ENCODE peak calls at places on chromosome 4, in eight cellular contexts. S is ovary, V is IMR-90, H is K562, L is A549, M is HCT116, D is right lobe of liver, Y is stomach. I is an unnamed sample.

GRCh38 chr4:138199568-138200235 is 42.4 kb downstream of the SLC7A11 start:
- DNase-seq in S (no peak), V (peak), H (no peak), L (peak), M (peak), D (no peak), Y (peak), I (no peak)

GRCh38 chr4:27397886-27398285 is 537.2 kb downstream of the STIM2 start:
- DNase-seq in S (no peak), V (peak), H (no peak), L (no peak), M (no peak), D (no peak), Y (no peak), I (no peak)

GRCh38 chr4:55184600-55185523 is 59.5 kb upstream of the KDR start:
- DNase-seq in S (peak), V (peak), H (peak), L (peak), M (peak), D (no peak), Y (peak), I (peak)

GRCh38 chr4:14022428-14022827 is 394.9 kb upstream of the BOD1L1 start:
- DNase-seq in S (no peak), V (peak), H (no peak), L (peak), M (no peak), D (no peak), Y (no peak), I (no peak)

GRCh38 chr4:87073187-87073569 is 138.4 kb downstream of the AFF1 start:
- DNase-seq in S (no peak), V (no peak), H (no peak), L (no peak), M (no peak), D (no peak), Y (no peak), I (no peak)

GRCh38 chr4:86675548-86675947 is 81.4 kb downstream of the PTPN13 start:
- DNase-seq in S (no peak), V (no peak), H (no peak), L (no peak), M (no peak), D (no peak), Y (no peak), I (no peak)

GRCh38 chr4:142719854-142720541 is 126.1 kb downstream of the INPP4B start:
- DNase-seq in S (no peak), V (peak), H (peak), L (peak), M (peak), D (no peak), Y (no peak), I (no peak)

GRCh38 chr4:8215001-8215427 is 15.9 kb downstream of the SH3TC1 start:
- DNase-seq in S (no peak), V (peak), H (no peak), L (no peak), M (no peak), D (peak), Y (peak), I (no peak)

GRCh38 chr4:126269106-126269505 is 954.4 kb downstream of the FAT4 start:
- DNase-seq in S (no peak), V (peak), H (no peak), L (no peak), M (no peak), D (no peak), Y (no peak), I (no peak)

GRCh38 chr4:56656346-56656643 is 24.8 kb downstream of the HOPX start:
- DNase-seq in S (peak), V (no peak), H (no peak), L (no peak), M (no peak), D (no peak), Y (peak), I (peak)

GRCh38 chr4:123776267-123776666 is 379.7 kb downstream of the SPRY1 start:
- DNase-seq in S (no peak), V (no peak), H (no peak), L (no peak), M (no peak), D (no peak), Y (no peak), I (no peak)

GRCh38 chr4:185577592-185577940 is 42.3 kb upstream of the PDLIM3 start:
- DNase-seq in S (no peak), V (no peak), H (no peak), L (no peak), M (no peak), D (no peak), Y (no peak), I (no peak)
- H3K27ac ChIP-seq in S (no peak), V (no peak), H (no peak), L (no peak), M (no peak), D (no peak), Y (peak), I (no peak)

DNA sequence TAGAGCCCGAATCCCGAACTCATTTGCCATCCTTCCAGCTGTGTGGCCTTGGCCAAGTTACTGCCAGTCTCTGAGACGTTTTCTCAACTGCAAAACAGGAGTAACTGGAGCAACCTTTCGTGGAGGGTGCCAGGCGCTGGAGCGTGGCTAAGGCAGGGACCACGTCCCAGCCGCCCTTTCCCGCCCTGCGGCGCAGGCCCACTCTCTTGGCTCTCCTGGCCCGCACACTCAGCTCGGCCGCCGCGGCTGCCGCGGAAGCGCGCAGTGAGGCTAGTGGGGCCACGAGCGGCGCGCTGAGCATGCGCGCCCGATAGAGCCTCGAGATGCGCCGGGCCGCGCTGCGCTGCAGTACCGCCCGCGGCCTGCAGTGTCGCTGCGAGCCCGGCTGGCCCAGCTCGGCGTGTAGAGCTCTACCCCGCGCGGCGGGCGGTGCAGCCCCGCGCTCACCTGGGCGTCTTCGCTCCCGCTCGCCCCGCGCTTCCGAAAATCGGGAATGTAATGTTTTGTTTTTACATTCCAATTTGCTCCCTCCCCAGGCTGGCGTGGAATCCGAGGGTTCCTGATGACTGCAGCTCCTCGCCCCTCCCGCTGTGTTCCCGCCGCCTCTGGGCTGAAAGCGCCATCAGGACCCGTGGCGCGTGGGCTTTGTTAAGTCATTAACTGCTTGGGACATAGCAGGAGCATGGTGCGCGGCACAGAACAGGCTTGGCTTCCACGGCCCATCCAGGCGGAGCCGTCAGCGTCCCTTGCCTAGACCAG is 4.0 kb upstream of the ZNF518B start:
- DNase-seq in S (peak), V (peak), H (peak), L (peak), M (no peak), D (no peak), Y (peak), I (peak)
- TF ChIP-seq POLR2A in S (no peak), V (no peak), H (peak), L (no peak), M (no peak), D (no peak), Y (no peak), I (no peak)

DNA sequence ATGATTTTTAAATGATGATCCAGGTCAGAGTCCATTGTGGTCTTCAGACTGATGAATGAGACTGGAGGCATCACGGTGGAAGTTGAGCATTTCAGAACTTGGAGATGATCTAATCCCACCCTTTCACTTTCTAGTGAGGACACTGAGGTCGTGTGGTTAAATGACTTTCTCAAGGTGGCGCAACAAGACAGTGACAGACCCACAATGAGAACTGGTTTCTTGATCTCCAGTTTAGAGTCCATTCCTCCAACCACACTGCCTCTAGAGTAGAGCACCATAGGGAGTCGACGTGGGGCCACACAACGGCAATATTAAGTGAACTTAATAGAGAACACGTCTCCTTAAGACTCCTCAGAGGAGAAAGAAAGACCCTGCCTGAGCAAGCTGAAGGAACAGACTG is 381.0 kb downstream of the UNC5C start:
- DNase-seq in S (no peak), V (no peak), H (peak), L (no peak), M (no peak), D (no peak), Y (no peak), I (no peak)
- H3K27ac ChIP-seq in S (no peak), V (no peak), H (no peak), L (no peak), M (no peak), D (no peak), Y (no peak), I (no peak)

GRCh38 chr4:36198861-36199260 is 45.5 kb downstream of the ARAP2 start:
- DNase-seq in S (no peak), V (no peak), H (no peak), L (no peak), M (no peak), D (no peak), Y (no peak), I (no peak)

GRCh38 chr4:36197501-36197900 is 46.8 kb downstream of the ARAP2 start:
- DNase-seq in S (no peak), V (no peak), H (no peak), L (no peak), M (no peak), D (no peak), Y (no peak), I (no peak)

GRCh38 chr4:36192922-36193321 is 51.4 kb downstream of the ARAP2 start:
- DNase-seq in S (no peak), V (no peak), H (no peak), L (no peak), M (no peak), D (no peak), Y (no peak), I (no peak)

GRCh38 chr4:36198068-36198808 is 46.1 kb downstream of the ARAP2 start:
- DNase-seq in S (no peak), V (no peak), H (no peak), L (no peak), M (no peak), D (no peak), Y (no peak), I (no peak)

DNA sequence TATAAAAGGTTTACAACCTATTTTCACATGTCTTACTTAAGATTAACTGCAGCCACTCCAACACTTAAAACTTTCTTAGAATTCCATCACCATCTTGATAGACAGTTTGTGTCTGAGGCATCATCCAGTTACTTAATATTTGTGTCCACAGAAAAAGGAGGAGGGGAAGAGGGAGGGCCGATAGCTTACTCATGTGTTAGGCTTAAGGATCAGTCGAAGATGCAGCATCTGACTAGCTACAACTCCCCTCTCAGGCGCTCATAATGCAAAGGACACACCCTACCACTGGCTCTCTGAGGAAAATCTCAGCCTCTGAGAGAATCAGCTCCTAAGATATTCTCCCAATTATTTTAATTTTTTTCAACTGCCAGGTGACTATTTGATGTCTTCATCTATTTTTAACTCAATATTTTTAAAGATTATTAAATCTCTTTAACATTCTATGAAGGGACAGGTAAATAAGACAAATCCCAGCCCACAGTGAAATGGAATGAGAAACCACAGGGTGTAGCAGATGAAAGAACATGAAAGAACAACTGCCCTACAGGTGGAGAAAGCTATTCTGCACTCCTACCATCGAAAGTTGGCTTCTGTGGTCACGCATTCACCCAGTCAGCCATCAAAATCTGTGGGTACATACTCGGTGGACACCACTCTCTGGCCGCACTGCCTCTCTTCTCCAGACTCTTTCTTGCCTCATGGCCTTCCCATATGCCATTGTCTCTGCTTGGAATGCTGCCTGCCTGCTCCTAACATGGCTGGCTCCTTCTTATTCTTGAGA is 48.0 kb downstream of the ARAP2 start:
- DNase-seq in S (no peak), V (no peak), H (no peak), L (no peak), M (no peak), D (no peak), Y (no peak), I (no peak)
- TF ChIP-seq POLR2A in S (no peak), V (no peak), H (no peak), L (no peak), M (no peak), D (no peak), Y (no peak), I (no peak)

DNA sequence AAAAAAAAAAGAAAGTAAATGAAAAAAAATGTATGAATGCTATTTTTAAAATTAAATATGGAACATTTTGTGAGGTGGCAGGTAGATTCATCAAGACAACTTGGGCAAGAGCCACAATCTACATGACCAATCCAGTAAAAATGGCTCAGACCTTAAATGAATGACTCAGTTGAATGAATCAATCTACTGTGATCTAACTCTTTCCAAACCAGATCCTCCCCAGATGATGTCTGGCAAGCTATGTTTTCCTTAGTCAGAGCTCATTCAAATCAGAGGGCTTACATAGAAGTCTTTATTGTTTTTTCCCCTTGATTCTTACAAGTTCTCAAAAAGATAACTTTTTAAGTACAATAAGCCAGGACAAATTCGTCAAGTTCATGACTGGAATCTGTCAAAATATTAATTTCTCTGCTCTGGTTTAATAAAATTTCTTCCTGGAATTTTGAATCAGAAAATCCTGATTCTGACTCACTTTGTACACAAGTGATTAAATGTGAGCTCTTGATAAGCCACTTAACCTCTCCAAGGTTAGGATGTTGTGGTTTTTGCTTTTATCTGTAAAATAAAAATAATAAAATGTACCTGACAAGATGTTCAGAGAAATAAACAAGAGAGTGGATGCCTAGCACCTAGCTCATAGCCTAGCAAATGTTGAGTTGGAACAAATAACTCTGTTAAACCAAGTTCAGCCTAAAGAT is 105.6 kb upstream of the SMIM31 start:
- DNase-seq in S (no peak), V (no peak), H (no peak), L (no peak), M (peak), D (no peak), Y (no peak), I (no peak)
- H3K27ac ChIP-seq in S (no peak), V (no peak), H (no peak), L (no peak), M (no peak), D (no peak), Y (no peak), I (no peak)

GRCh38 chr4:127967141-127967775 is 2.1 kb downstream of the ABHD18 start:
- DNase-seq in S (no peak), V (peak), H (peak), L (no peak), M (no peak), D (no peak), Y (no peak), I (no peak)

GRCh38 chr4:127965803-127966175 is 583 bp downstream of the ABHD18 start:
- DNase-seq in S (no peak), V (peak), H (peak), L (peak), M (peak), D (peak), Y (peak), I (peak)

GRCh38 chr4:127968565-127968964 is 3.4 kb downstream of the ABHD18 start:
- DNase-seq in S (no peak), V (no peak), H (peak), L (no peak), M (no peak), D (no peak), Y (no peak), I (no peak)

GRCh38 chr4:127959794-127960193 is 5.2 kb downstream of the MFSD8 start:
- DNase-seq in S (no peak), V (peak), H (no peak), L (no peak), M (no peak), D (no peak), Y (no peak), I (no peak)

GRCh38 chr4:127965062-127965802 is at the start of the genes ABHD18 and MFSD8:
- DNase-seq in S (peak), V (peak), H (peak), L (peak), M (peak), D (peak), Y (peak), I (peak)
- TF ChIP-seq POLR2A in S (peak), V (peak), H (peak), L (peak), M (peak), D (peak), Y (peak), I (peak)

GRCh38 chr4:71768123-71768522 is 15.8 kb downstream of the GC start:
- DNase-seq in S (no peak), V (no peak), H (no peak), L (no peak), M (no peak), D (no peak), Y (no peak), I (no peak)

GRCh38 chr4:71771613-71772012 is 12.3 kb downstream of the GC start:
- DNase-seq in S (no peak), V (no peak), H (no peak), L (no peak), M (no peak), D (no peak), Y (no peak), I (no peak)

GRCh38 chr4:71769434-71769833 is 14.4 kb downstream of the GC start:
- DNase-seq in S (no peak), V (no peak), H (no peak), L (no peak), M (no peak), D (no peak), Y (no peak), I (no peak)

GRCh38 chr4:71765349-71765748 is 18.5 kb downstream of the GC start:
- DNase-seq in S (no peak), V (peak), H (no peak), L (no peak), M (no peak), D (no peak), Y (no peak), I (no peak)

GRCh38 chr4:71765837-71766236 is 18.0 kb downstream of the GC start:
- DNase-seq in S (no peak), V (no peak), H (no peak), L (no peak), M (no peak), D (no peak), Y (no peak), I (no peak)
- H3K27ac ChIP-seq in S (no peak), V (no peak), H (no peak), L (no peak), M (no peak), D (no peak), Y (no peak), I (no peak)

GRCh38 chr4:2834001-2834921 is 9.4 kb upstream of the ADD1 start:
- DNase-seq in S (peak), V (no peak), H (no peak), L (no peak), M (no peak), D (peak), Y (peak), I (peak)
- TF ChIP-seq POLR2A in S (no peak), V (no peak), H (no peak), L (no peak), M (no peak), D (no peak), Y (no peak), I (no peak)

GRCh38 chr4:77127837-77128621 is 29.0 kb upstream of the CCNG2 start:
- DNase-seq in S (no peak), V (no peak), H (no peak), L (no peak), M (no peak), D (no peak), Y (no peak), I (no peak)
- H3K27ac ChIP-seq in S (no peak), V (no peak), H (no peak), L (no peak), M (no peak), D (no peak), Y (no peak), I (peak)

I was measured in Peyer's patch.